ENCODE peak calls at places on chromosomes 13 and 19, in six cellular contexts. M, G, C, E, T and K are unnamed samples.

GRCh38 chr19:1085676-1086442 is 9.3 kb downstream of the POLR2E start:
- DNase-seq in M (no peak), G (no peak), C (no peak), E (no peak), T (no peak), K (no peak)

GRCh38 chr19:49340069-49340864 is 5.1 kb downstream of the CD37 start:
- DNase-seq in M (no peak), G (peak), C (peak), E (no peak), T (peak), K (peak)

GRCh38 chr13:92661406-92661805 is 565.2 kb upstream of the GPC6 start:
- DNase-seq in M (no peak), G (no peak), C (no peak), E (no peak), T (no peak), K (no peak)

GRCh38 chr19:37817180-37817911 is 38.0 kb upstream of the ZNF573 start:
- DNase-seq in M (peak), G (peak), C (peak), E (peak), T (peak), K (no peak)

GRCh38 chr13:51674276-51674675 is 90.0 kb downstream of the WDFY2 start:
- DNase-seq in M (no peak), G (no peak), C (no peak), E (no peak), T (peak), K (no peak)

GRCh38 chr13:34886476-34886875 is 55.6 kb upstream of the NBEA start:
- DNase-seq in M (no peak), G (no peak), C (no peak), E (no peak), T (no peak), K (no peak)

GRCh38 chr13:30319130-30319529 is 11.8 kb upstream of the KATNAL1 start:
- DNase-seq in M (no peak), G (no peak), C (no peak), E (no peak), T (no peak), K (no peak)

GRCh38 chr19:13795595-13796300 is 505 bp downstream of the ZSWIM4 start:
- DNase-seq in M (no peak), G (no peak), C (no peak), E (no peak), T (no peak), K (peak)

GRCh38 chr13:45393941-45394570 is 24.1 kb downstream of the SLC25A30 start:
- DNase-seq in M (no peak), G (peak), C (no peak), E (peak), T (no peak), K (peak)

GRCh38 chr19:19315444-19315843 is 4.9 kb downstream of the SUGP1 start:
- DNase-seq in M (no peak), G (no peak), C (no peak), E (no peak), T (no peak), K (no peak)

GRCh38 chr19:55700813-55701212 is 25.8 kb downstream of the EPN1 start:
- DNase-seq in M (no peak), G (no peak), C (no peak), E (no peak), T (no peak), K (peak)

GRCh38 chr13:67736646-67737420 is 506.7 kb upstream of the PCDH9 start:
- DNase-seq in M (peak), G (peak), C (no peak), E (peak), T (no peak), K (no peak)

GRCh38 chr19:56507446-56508281 is at the start of gene ZNF471:
- DNase-seq in M (no peak), G (peak), C (peak), E (peak), T (peak), K (peak)

GRCh38 chr13:27607125-27607524 is 13.2 kb downstream of the LNX2 start:
- DNase-seq in M (no peak), G (peak), C (no peak), E (peak), T (no peak), K (no peak)

GRCh38 chr19:43455321-43456113 is 9.9 kb downstream of the LYPD3 start:
- DNase-seq in M (no peak), G (no peak), C (no peak), E (no peak), T (no peak), K (no peak)

GRCh38 chr19:35226748-35227147 is 1.8 kb downstream of the FAM187B start:
- DNase-seq in M (no peak), G (no peak), C (no peak), E (no peak), T (no peak), K (no peak)

DNA sequence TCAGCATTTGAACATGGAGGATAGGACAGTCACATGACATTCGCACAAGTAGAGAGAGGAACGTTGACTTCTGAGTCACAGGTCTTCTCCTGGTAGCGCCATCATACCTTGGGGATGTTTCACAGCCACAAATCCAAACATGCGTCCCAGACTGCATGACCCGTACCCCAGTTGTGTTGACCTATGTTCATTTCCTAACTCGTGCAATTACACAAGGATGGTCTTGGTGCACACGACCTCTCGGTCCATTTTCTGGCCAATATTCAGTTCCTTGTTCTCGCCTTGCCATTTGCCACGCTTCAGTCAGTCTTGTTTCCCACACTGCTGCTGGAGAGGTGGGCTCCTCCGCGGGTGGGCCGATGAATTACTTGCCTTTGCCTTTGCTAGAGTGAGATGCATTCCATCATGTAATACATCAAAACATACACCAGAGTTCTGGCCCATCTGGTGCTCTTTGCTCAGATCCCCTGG is 87.3 kb downstream of the COL4A2 start:
- DNase-seq in M (no peak), G (peak), C (no peak), E (peak), T (no peak), K (no peak)
- TF ChIP-seq CTCF in M (no peak), G (no peak), C (no peak), E (no peak), T (no peak), K (no peak)

GRCh38 chr19:52533901-52534300 is 6.4 kb downstream of the ZNF808 start:
- DNase-seq in M (no peak), G (no peak), C (no peak), E (no peak), T (no peak), K (no peak)

GRCh38 chr19:52541608-52542007 is 14.1 kb downstream of the ZNF808 start:
- DNase-seq in M (no peak), G (no peak), C (no peak), E (no peak), T (no peak), K (no peak)

GRCh38 chr19:52532480-52532879 is 5.0 kb downstream of the ZNF808 start:
- DNase-seq in M (no peak), G (no peak), C (no peak), E (no peak), T (no peak), K (no peak)

DNA sequence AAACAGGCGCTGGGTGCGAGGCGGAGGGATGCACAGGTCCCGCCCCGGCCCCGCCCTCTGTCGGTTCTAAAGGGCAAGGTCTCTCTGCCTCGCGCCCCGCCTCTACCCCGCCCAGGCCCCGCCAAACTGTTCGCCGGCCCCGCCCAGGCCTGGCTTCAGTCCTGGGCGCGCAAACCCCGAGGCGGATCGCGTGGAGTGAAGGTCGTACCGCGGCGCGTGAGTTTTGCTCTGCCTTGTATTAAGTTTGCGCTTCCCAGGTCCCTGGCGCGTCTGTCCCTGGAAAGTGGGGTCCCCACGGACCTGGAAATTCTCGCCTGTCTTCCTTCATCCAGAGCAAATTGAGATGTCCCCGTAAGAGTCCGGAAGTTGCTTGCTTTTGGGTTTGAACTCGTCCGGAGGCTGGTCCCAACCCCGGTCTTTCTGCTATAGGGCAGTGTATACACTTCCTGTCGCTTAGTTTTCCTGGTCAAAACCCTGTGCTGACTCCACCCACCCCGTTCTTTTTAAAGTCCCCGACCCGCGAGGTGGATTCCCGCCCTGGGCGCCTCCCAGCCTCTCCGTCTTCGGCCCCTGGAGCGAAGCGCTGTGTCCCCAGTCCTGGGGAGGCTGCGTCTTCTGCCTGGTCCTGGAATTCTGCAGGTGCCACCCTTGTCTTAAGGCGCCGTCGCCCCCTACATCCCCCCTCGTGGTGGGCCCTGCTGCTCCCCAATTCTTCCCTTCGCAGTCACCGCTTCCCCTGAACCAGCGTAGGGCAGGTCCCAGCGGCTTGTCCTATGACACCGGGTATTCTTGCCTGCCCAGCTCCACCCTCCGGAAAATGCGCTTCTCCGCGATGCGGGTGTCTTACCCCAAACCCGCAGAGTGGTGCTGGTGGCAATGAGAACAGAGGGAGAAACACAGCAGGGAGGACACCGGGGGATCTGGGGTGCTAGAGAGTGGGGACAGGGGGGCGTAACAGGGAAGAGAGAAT is 8.6 kb downstream of the ZNF808 start:
- DNase-seq in M (peak), G (peak), C (peak), E (peak), T (peak), K (peak)
- TF ChIP-seq CTCF in M (no peak), G (no peak), C (no peak), E (no peak), T (no peak), K (no peak)

DNA sequence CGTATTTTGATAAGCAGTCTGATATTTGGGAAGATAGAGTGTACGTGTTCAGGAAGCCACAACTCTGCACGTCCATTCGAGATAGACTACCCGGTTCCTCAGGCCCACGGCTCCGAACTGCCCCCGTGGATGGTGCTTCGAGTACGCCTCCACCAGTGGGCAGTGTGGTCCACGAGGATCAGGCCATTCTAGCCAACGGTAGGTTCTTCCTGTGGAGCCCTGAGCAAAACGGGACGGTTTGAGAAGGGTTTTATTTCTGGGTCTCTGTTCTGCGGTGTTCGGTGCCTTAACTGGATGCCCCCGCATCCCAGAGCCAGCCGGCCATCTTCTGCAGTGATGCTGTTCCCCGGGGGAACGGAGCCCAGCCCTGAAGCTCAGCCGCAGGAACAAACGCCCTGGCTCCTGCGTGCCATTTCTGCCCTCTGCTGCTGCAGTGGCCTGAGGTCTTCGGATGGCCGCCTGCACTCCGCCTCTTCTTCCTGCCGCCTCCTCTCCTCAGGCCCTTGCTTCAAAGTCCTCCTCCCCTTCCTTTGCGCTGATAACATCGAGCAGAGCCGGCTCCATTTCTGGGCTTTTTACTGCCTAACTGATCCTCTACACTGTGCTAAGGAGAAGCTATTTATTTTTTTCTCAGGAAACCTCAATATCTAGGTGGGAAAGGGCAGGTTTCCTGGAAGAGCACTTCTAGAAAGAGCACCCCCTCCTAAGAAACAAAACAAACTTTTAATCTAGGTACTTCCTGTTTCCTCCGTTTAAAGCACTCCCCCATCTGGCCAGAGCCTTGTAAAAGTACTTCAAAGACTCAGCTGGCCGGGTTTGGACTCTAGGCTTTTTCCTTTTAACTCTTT is 36.2 kb upstream of the SLC46A3 start:
- DNase-seq in M (no peak), G (peak), C (no peak), E (peak), T (no peak), K (peak)
- TF ChIP-seq CTCF in M (no peak), G (no peak), C (no peak), E (peak), T (no peak), K (peak)

GRCh38 chr13:73286177-73286576 is 227.4 kb downstream of the KLF5 start:
- DNase-seq in M (no peak), G (no peak), C (no peak), E (no peak), T (no peak), K (no peak)
- TF ChIP-seq CTCF in M (peak), G (no peak), C (no peak), E (no peak), T (no peak), K (peak)

GRCh38 chr19:42125536-42125935 is 6.7 kb downstream of the POU2F2 start:
- DNase-seq in M (no peak), G (no peak), C (no peak), E (no peak), T (no peak), K (no peak)
- TF ChIP-seq CTCF in M (no peak), G (no peak), C (no peak), E (no peak), T (no peak), K (no peak)

GRCh38 chr19:30222428-30222873 is 149.7 kb upstream of the ZNF536 start:
- DNase-seq in M (peak), G (no peak), C (no peak), E (no peak), T (no peak), K (peak)
- TF ChIP-seq CTCF in M (peak), G (peak), C (peak), E (peak), T (no peak), K (peak)

DNA sequence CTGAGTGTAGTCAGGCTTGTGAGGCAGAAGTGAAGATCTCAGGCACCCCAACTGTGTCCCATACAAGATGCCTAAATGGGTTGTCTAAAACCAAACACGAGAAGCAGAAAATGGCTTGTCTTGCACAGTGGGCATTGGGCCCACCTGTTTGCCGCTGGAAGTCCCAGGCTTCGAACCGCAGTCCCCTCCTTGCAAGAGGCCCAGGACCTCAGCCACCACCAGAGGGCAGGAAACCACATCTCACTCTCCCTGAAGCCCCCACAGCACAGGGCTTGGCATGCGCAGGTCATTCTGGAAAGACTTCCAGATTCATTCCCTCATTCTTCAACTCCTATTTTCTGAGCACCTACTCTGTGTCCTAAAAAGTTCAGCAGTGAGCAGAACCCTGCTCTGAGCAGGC is 973.7 kb downstream of the UQCRFS1 start:
- DNase-seq in M (peak), G (no peak), C (no peak), E (peak), T (no peak), K (no peak)
- TF ChIP-seq CTCF in M (peak), G (no peak), C (no peak), E (peak), T (no peak), K (no peak)

DNA sequence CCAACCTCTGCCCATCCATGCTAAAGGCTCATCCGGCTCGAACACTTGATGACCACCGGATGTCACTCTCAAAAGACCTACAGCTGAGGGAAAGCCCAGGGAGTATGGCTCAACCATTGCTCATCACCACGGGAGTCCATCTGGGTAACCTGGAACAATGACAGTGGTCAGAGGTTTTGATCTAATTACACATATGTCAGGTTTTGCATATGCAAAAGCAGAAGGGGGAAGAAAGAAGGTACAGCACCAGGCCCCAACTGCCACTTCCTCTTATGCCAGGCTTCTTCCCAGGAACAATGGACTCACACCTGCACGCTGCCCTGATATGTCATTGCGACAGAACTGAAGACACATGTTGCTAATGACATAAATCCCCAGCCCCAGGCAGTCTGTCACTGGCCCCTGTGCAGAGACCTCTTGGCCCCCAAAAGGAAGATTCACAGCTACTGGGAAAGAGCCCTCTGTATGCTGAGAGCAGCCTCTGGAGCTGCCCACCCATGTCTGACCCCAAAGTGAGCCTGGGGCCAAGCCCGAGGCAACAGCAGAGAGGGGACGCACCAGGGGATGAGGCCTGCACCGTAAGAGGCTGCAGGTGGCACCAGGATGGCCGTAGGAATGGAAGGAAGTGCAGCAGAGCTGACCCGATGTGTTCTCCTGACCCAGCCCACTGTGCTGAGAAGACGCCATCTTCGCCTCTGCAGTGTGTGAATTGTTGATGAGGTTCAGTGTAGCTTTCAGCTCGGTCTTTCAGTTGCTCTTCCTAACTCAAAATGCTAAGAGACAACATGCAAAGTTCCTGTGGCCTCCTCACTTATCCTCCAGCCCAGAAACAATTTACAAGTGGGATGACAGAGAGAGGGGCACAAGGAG is 26.3 kb downstream of the EPS15L1 start:
- DNase-seq in M (no peak), G (peak), C (peak), E (no peak), T (no peak), K (peak)
- TF ChIP-seq CTCF in M (no peak), G (no peak), C (no peak), E (no peak), T (no peak), K (no peak)

GRCh38 chr19:12126707-12127106 is 13.4 kb downstream of the ZNF20 start:
- DNase-seq in M (no peak), G (no peak), C (no peak), E (peak), T (no peak), K (no peak)
- TF ChIP-seq CTCF in M (peak), G (peak), C (peak), E (peak), T (peak), K (peak)